ENCODE peak calls at places on chromosome 7, in eight cellular contexts. S is SJCRH30; Z is IMR-90; U is K562; W is transverse colon; N is sigmoid colon; E is aorta; L is naive thymus-derived CD4-positive, alpha-beta T cell. T is an unnamed sample.

GRCh38 chr7:28533731-28534531 is 121.6 kb downstream of the CREB5 start:
- DNase-seq in N (peak; percentile 76), E (no peak), S (peak; percentile 17), L (no peak), Z (peak; percentile 78), U (no peak), W (no peak), T (no peak)

GRCh38 chr7:155143381-155143780 is 73.3 kb downstream of the HTR5A start:
- DNase-seq in E (no peak), Z (no peak), N (no peak), L (no peak), S (no peak), U (no peak), W (no peak), T (no peak)

GRCh38 chr7:21104124-21104500 is 317.4 kb upstream of the SP8 start:
- DNase-seq in W (peak; percentile 57), E (no peak), Z (no peak), N (no peak), S (no peak), U (no peak), L (no peak), T (no peak)

GRCh38 chr7:64098-64521 is 128.3 kb upstream of the FAM20C start:
- DNase-seq in S (peak; percentile 53), L (no peak), E (peak; percentile 82), W (peak; percentile 53), Z (peak; percentile 74), N (peak; percentile 86), U (peak; percentile 61), T (no peak)

GRCh38 chr7:151611041-151611440 is 91.3 kb upstream of the RHEB start:
- DNase-seq in U (no peak), L (no peak), N (no peak), S (no peak), W (no peak), E (no peak), Z (no peak), T (no peak)

GRCh38 chr7:79454325-79454960 is 976 bp upstream of the MAGI2 start:
- DNase-seq in U (no peak), S (peak; percentile 21), N (peak; percentile 71), E (peak; percentile 84), L (no peak), W (peak; percentile 8), Z (peak; percentile 66), T (no peak)

GRCh38 chr7:135729230-135729629 is 1.2 kb upstream of the SLC13A4 start:
- DNase-seq in L (no peak), W (no peak), U (no peak), S (no peak), Z (no peak), E (no peak), N (no peak), T (no peak)

GRCh38 chr7:112001089-112001826 is 204.9 kb downstream of the DOCK4 start:
- DNase-seq in E (no peak), U (no peak), W (no peak), N (no peak), Z (peak; percentile 45), L (no peak), S (no peak), T (no peak)

GRCh38 chr7:120218702-120219101 is 54.3 kb upstream of the KCND2 start:
- DNase-seq in E (no peak), L (no peak), S (no peak), W (no peak), Z (peak; percentile 22), N (peak; percentile 70), U (no peak), T (no peak)

GRCh38 chr7:25852249-25852994 is 299.6 kb upstream of the NFE2L3 start:
- DNase-seq in Z (no peak), W (peak; percentile 79), L (peak; percentile 51), U (no peak), S (no peak), E (peak; percentile 80), N (no peak), T (no peak)

GRCh38 chr7:2754086-2754485 is 66.1 kb downstream of the AMZ1 start:
- DNase-seq in U (no peak), Z (no peak), S (no peak), E (no peak), L (no peak), W (no peak), N (peak; percentile 54), T (no peak)

GRCh38 chr7:137871173-137871915 is 24.6 kb upstream of the DGKI start:
- DNase-seq in E (no peak), U (no peak), L (no peak), W (no peak), Z (no peak), S (no peak), N (no peak), T (no peak)

GRCh38 chr7:23315366-23315765 is 16.2 kb downstream of the MALSU1 start:
- DNase-seq in E (no peak), W (no peak), S (no peak), L (no peak), Z (no peak), N (no peak), U (no peak), T (no peak)

GRCh38 chr7:133633055-133633454 is 380.2 kb downstream of the EXOC4 start:
- DNase-seq in N (no peak), Z (peak; percentile 67), S (no peak), E (no peak), W (no peak), L (no peak), U (no peak), T (no peak)

GRCh38 chr7:21256310-21256877 is 171.5 kb upstream of the SP4 start:
- DNase-seq in Z (peak; percentile 38), N (no peak), U (peak; percentile 44), E (no peak), S (no peak), W (no peak), L (no peak), T (no peak)

GRCh38 chr7:3095046-3095445 is 51.4 kb upstream of the CARD11 start:
- DNase-seq in N (no peak), W (peak; percentile 25), U (no peak), L (peak; percentile 42), S (no peak), E (no peak), Z (no peak), T (no peak)

GRCh38 chr7:30977896-30978564 is 14.3 kb downstream of the GHRHR start:
- DNase-seq in S (no peak), L (no peak), Z (peak; percentile 4), U (peak; percentile 66), W (peak; percentile 72), N (peak; percentile 53), E (peak; percentile 75), T (peak; percentile 50)

GRCh38 chr7:24576171-24577052 is 3.2 kb downstream of the PALS2 start:
- DNase-seq in Z (peak; percentile 77), W (no peak), S (peak; percentile 51), U (peak; percentile 73), L (no peak), N (no peak), E (no peak), T (no peak)

GRCh38 chr7:104137971-104138370 is 69.8 kb downstream of the ORC5 start:
- DNase-seq in U (no peak), W (no peak), Z (peak; percentile 83), L (no peak), E (no peak), N (no peak), S (no peak), T (no peak)

GRCh38 chr7:56063500-56063881 is 595 bp upstream of the SUMF2 start:
- DNase-seq in W (no peak), L (no peak), E (no peak), N (no peak), S (no peak), U (no peak), Z (no peak), T (no peak)

GRCh38 chr7:106289848-106290247 is 5.1 kb upstream of the NAMPT start:
- DNase-seq in E (no peak), W (no peak), L (no peak), N (no peak), U (no peak), S (no peak), Z (peak; percentile 48), T (no peak)

GRCh38 chr7:92810242-92810611 is 26.1 kb downstream of the CDK6 start:
- DNase-seq in W (no peak), S (no peak), Z (peak; percentile 50), L (no peak), N (no peak), E (no peak), U (peak; percentile 76), T (no peak)

GRCh38 chr7:40700653-40701475 is 566.1 kb downstream of the SUGCT start:
- DNase-seq in N (no peak), E (no peak), L (peak; percentile 23), Z (peak; percentile 23), U (no peak), W (no peak), S (no peak), T (peak; percentile 13)

GRCh38 chr7:80307251-80307856 is 172.7 kb downstream of the GNAI1 start:
- DNase-seq in U (no peak), S (no peak), E (no peak), W (no peak), L (no peak), Z (peak; percentile 85), N (no peak), T (no peak)

GRCh38 chr7:44306608-44307007 is 18.8 kb downstream of the CAMK2B start:
- DNase-seq in E (no peak), Z (no peak), U (no peak), S (no peak), L (no peak), W (no peak), N (no peak), T (no peak)

GRCh38 chr7:150986099-150986512 is 4.7 kb upstream of the NOS3 start:
- DNase-seq in W (peak; percentile 77), Z (peak; percentile 48), N (no peak), L (peak; percentile 55), E (no peak), S (peak; percentile 66), U (peak; percentile 89), T (no peak)

GRCh38 chr7:16739863-16740622 is 13.5 kb upstream of the TSPAN13 start:
- DNase-seq in U (peak; percentile 94), Z (peak; percentile 98), L (no peak), W (peak; percentile 26), E (no peak), N (no peak), S (no peak), T (no peak)

GRCh38 chr7:116549370-116549769 is 24.5 kb downstream of the CAV1 start:
- DNase-seq in W (no peak), Z (no peak), N (no peak), U (no peak), E (no peak), S (no peak), L (no peak), T (no peak)
- H3K4me1 ChIP-seq in W (no peaks in the 10 kb centered on the region), Z (peaks cover 29% of the 10 kb centered on the region), N (peaks cover 86% of the 10 kb centered on the region), U (no peaks in the 10 kb centered on the region), E (peaks cover 7% of the 10 kb centered on the region), S (no peaks in the 10 kb centered on the region), L (no peaks in the 10 kb centered on the region), T (no peaks in the 10 kb centered on the region)

GRCh38 chr7:47979145-47979831 is at the start of gene HUS1:
- DNase-seq in W (peak; percentile 96), L (peak; percentile 88), N (peak; percentile 97), S (peak; percentile 92), U (peak; percentile 95), E (peak; percentile 97), Z (peak; percentile 81), T (peak; percentile 89)
- H3K4me3 ChIP-seq in W (peak within 1 kb of the TSS; percentile 66), L (peak within 1 kb of the TSS; percentile 90), N (peak within 1 kb of the TSS; percentile 63), S (peak within 1 kb of the TSS; percentile 86), U (peak within 1 kb of the TSS; percentile 53), E (peak within 1 kb of the TSS; percentile 50), Z (peak within 1 kb of the TSS; percentile 84), T (peak within 1 kb of the TSS; percentile 96)

GRCh38 chr7:121798896-121799295 is 74.1 kb upstream of the PTPRZ1 start:
- DNase-seq in E (no peak), L (no peak), N (no peak), Z (no peak), W (no peak), S (no peak), U (no peak), T (peak; percentile 39)
- H3K27ac ChIP-seq in E (no peak overlapping the region), L (no peak overlapping the region), N (peak overlapping the region; percentile 2), Z (no peak overlapping the region), W (no peak overlapping the region), S (no peak overlapping the region), U (no peak overlapping the region), T (no peak overlapping the region)

GRCh38 chr7:99124236-99124635 is 19.7 kb downstream of the SMURF1 start:
- DNase-seq in L (no peak), E (no peak), W (no peak), Z (no peak), S (no peak), N (no peak), U (no peak), T (no peak)
- H3K4me1 ChIP-seq in L (no peaks in the 10 kb centered on the region), E (peaks cover 9% of the 10 kb centered on the region), W (peaks cover 17% of the 10 kb centered on the region), Z (peaks cover 22% of the 10 kb centered on the region), S (no peaks in the 10 kb centered on the region), N (peaks cover 76% of the 10 kb centered on the region), U (peaks cover 8% of the 10 kb centered on the region), T (peaks cover 2% of the 10 kb centered on the region)

T was measured in iPS DF 6.9.